ENCODE peak calls at places on chromosome 16, in ten cellular contexts. P is breast epithelium, Q is spleen, S is body of pancreas, B is Peyer's patch, N is HCT116, H is uterus, Z is endothelial cell of umbilical vein, C is heart left ventricle, D is sigmoid colon. L is an unnamed sample. For H3K36me3 and H3K4me1, the result is how much of the 10 kb centered on the place peaks cover.

GRCh38 chr16:80806957-80807356 is 2.6 kb upstream of the CDYL2 start:
- DNase-seq in C (peak), B (no peak), S (no peak), N (no peak), P (no peak), Z (peak), H (no peak), D (no peak), Q (no peak), L (no peak)

GRCh38 chr16:58339452-58339938 is 44.7 kb upstream of the PRSS54 start:
- DNase-seq in S (no peak), D (no peak), P (no peak), N (peak), C (no peak), H (no peak), B (no peak), Q (no peak), Z (peak), L (no peak)

GRCh38 chr16:8828541-8829165 is 31.0 kb downstream of the PMM2 start:
- DNase-seq in P (no peak), Q (no peak), N (no peak), D (no peak), C (no peak), B (no peak), S (no peak), H (no peak), Z (peak), L (no peak)

GRCh38 chr16:3328104-3328503 is 22.8 kb downstream of the ZNF75A start:
- DNase-seq in C (no peak), N (no peak), B (no peak), S (no peak), D (no peak), Q (no peak), H (no peak), P (no peak), Z (no peak), L (no peak)

GRCh38 chr16:67648764-67649407 is 3.9 kb downstream of the CARMIL2 start:
- DNase-seq in N (no peak), H (no peak), S (no peak), D (no peak), P (no peak), Z (no peak), C (no peak), B (no peak), Q (no peak), L (no peak)

GRCh38 chr16:88798772-88799455 is 4.7 kb upstream of the CDT1 start:
- DNase-seq in P (no peak), D (no peak), N (no peak), B (no peak), Q (no peak), S (no peak), H (no peak), C (no peak), Z (no peak), L (no peak)

GRCh38 chr16:4521971-4522623 is 16.5 kb downstream of the CDIP1 start:
- DNase-seq in P (no peak), H (no peak), D (no peak), C (peak), Q (peak), B (no peak), N (no peak), Z (no peak), S (no peak), L (no peak)

GRCh38 chr16:69937465-69937951 is 13.6 kb upstream of the CLEC18A start:
- DNase-seq in Q (no peak), D (no peak), S (no peak), C (no peak), B (peak), P (no peak), N (no peak), Z (no peak), H (no peak), L (no peak)

GRCh38 chr16:22428654-22429053 is 54.2 kb upstream of the CDR2 start:
- DNase-seq in B (no peak), S (no peak), Z (no peak), Q (no peak), N (no peak), D (no peak), P (no peak), H (no peak), C (peak), L (no peak)

GRCh38 chr16:87963400-87963799 is 12.2 kb downstream of the BANP start:
- DNase-seq in Z (peak), P (no peak), S (no peak), H (no peak), Q (no peak), C (no peak), B (no peak), N (no peak), D (no peak), L (no peak)

GRCh38 chr16:2514333-2515179 is 804 bp downstream of the ATP6V0C start:
- DNase-seq in P (peak), S (peak), Z (no peak), B (no peak), C (no peak), N (no peak), D (peak), H (no peak), Q (peak), L (no peak)

GRCh38 chr16:23072084-23072599 is 77.1 kb downstream of the USP31 start:
- DNase-seq in N (no peak), Q (no peak), H (peak), C (peak), Z (peak), P (peak), B (peak), D (peak), S (no peak), L (peak)

GRCh38 chr16:4771646-4772045 is 4.7 kb upstream of the ZNF500 start:
- DNase-seq in N (no peak), B (no peak), S (no peak), H (no peak), D (no peak), P (no peak), C (no peak), Q (no peak), Z (no peak), L (no peak)

GRCh38 chr16:53249331-53249730 is 184.9 kb upstream of the RBL2 start:
- DNase-seq in Z (no peak), S (no peak), Q (no peak), P (no peak), N (no peak), C (no peak), D (no peak), B (no peak), H (no peak), L (no peak)

GRCh38 chr16:275041-275621 is 613 bp downstream of the RGS11 start:
- DNase-seq in N (no peak), C (no peak), S (no peak), Q (no peak), B (no peak), D (no peak), Z (no peak), H (no peak), P (no peak), L (no peak)

GRCh38 chr16:71250461-71251232 is 20.1 kb upstream of the HYDIN start:
- DNase-seq in S (no peak), Q (no peak), Z (no peak), H (no peak), N (no peak), B (no peak), D (no peak), P (peak), C (no peak), L (no peak)

GRCh38 chr16:22641030-22641671 is 130.5 kb downstream of the NPIPB5 start:
- DNase-seq in H (no peak), S (no peak), D (no peak), Q (no peak), C (no peak), N (peak), B (no peak), P (no peak), Z (peak), L (no peak)

DNA sequence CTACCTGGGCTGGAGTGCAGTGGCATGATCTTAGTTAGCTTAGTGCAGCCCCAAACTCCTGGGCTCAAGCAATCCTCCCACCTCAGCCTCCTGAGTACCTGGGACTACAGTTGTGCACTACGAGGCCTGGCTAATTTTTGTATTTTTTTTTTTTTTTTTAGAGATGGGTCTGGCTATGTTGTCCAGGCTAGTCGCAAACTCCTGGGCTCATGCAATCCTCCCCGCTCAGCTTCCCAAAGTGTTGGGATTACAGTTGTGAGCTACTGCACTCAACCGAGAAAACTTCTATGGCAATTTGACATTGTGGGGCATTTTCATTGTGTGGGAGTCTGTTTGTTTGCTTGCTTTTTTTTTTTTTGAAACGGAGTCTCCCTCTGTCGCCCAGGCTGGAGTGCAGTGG is 30.0 kb downstream of the CRISPLD2 start:
- DNase-seq in C (no peak), Z (no peak), B (no peak), D (no peak), N (no peak), P (no peak), S (no peak), H (no peak), Q (no peak), L (no peak)
- H3K36me3 ChIP-seq in C (under half), Z (under half), B (under half), D (under half), N (under half), P (under half), S (under half), H (under half), Q (under half), L (under half)

GRCh38 chr16:50611995-50612848 is 64.0 kb downstream of the NKD1 start:
- DNase-seq in Q (no peak), S (no peak), P (no peak), C (no peak), Z (no peak), N (no peak), H (no peak), B (no peak), D (no peak), L (no peak)

GRCh38 chr16:50610331-50611262 is 62.4 kb downstream of the NKD1 start:
- DNase-seq in C (no peak), Q (no peak), H (no peak), S (no peak), D (no peak), B (no peak), P (no peak), N (no peak), Z (no peak), L (no peak)

GRCh38 chr16:50613281-50613991 is 65.2 kb downstream of the NKD1 start:
- DNase-seq in B (peak), Q (no peak), C (no peak), S (no peak), H (peak), N (no peak), Z (no peak), D (peak), P (no peak), L (no peak)

GRCh38 chr16:50611332-50611934 is 63.2 kb downstream of the NKD1 start:
- DNase-seq in D (no peak), Z (peak), C (no peak), P (no peak), N (no peak), B (no peak), S (no peak), Q (no peak), H (no peak), L (no peak)

DNA sequence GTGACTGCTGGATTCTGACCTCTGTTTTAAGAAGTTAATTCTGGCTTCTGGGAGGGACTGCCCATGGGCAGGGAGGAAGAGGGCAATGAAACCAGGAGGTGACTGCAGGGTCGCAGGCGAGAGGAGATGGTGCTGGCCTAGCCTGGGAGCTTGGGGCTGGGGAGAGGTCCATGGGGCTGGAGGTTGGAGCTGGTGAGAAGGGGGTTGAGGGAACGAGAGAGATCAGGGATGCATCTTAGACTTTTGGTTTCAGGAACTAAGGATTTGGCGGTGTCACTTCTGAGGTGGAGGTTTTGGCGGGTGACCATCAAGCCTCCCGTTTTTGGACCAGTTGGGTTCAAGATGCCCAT is 64.6 kb downstream of the NKD1 start:
- DNase-seq in H (no peak), C (no peak), D (no peak), P (no peak), N (no peak), B (no peak), S (no peak), Z (no peak), Q (no peak), L (no peak)
- H3K4me1 ChIP-seq in H (half or more), C (under half), D (half or more), P (under half), N (under half), B (under half), S (under half), Z (under half), Q (under half), L (under half)

GRCh38 chr16:86300746-86301480 is 209.4 kb upstream of the FOXF1 start:
- DNase-seq in P (no peak), Z (peak), S (no peak), C (no peak), N (no peak), Q (no peak), B (peak), D (peak), H (no peak), L (no peak)
- TF ChIP-seq POLR2A in P (no peak), Z (no peak), S (no peak), C (no peak), N (no peak), Q (no peak), B (no peak), D (no peak), H (no peak), L (no peak)

GRCh38 chr16:1324286-1324826 is 9.1 kb upstream of the BAIAP3 start:
- DNase-seq in D (no peak), B (no peak), P (no peak), C (no peak), S (no peak), Z (no peak), N (no peak), H (no peak), Q (no peak), L (no peak)

GRCh38 chr16:1322407-1322806 is 11.0 kb upstream of the BAIAP3 start:
- DNase-seq in D (no peak), Q (no peak), C (no peak), H (no peak), S (no peak), Z (no peak), N (no peak), P (no peak), B (no peak), L (no peak)

GRCh38 chr16:1325261-1325660 is 8.2 kb upstream of the BAIAP3 start:
- DNase-seq in Q (no peak), H (no peak), S (no peak), P (no peak), D (no peak), Z (no peak), N (no peak), B (no peak), C (no peak), L (no peak)

GRCh38 chr16:1325673-1326371 is 7.6 kb upstream of the BAIAP3 start:
- DNase-seq in P (no peak), D (no peak), B (no peak), Z (no peak), N (no peak), C (no peak), H (no peak), Q (no peak), S (no peak), L (no peak)

GRCh38 chr16:1323296-1324239 is 9.9 kb upstream of the BAIAP3 start:
- DNase-seq in S (no peak), Q (no peak), P (peak), Z (no peak), N (no peak), C (no peak), H (no peak), B (no peak), D (no peak), L (no peak)
- H3K36me3 ChIP-seq in S (under half), Q (half or more), P (under half), Z (under half), N (under half), C (half or more), H (under half), B (under half), D (under half), L (under half)

GRCh38 chr16:79088971-79089370 is 511.6 kb downstream of the MAF start:
- DNase-seq in N (no peak), Q (no peak), D (no peak), B (no peak), P (no peak), S (no peak), Z (no peak), C (no peak), H (no peak), L (no peak)
- H3K4me1 ChIP-seq in N (under half), Q (under half), D (under half), B (under half), P (under half), S (under half), Z (under half), C (under half), H (under half), L (under half)

GRCh38 chr16:30064746-30065111 is 831 bp upstream of the ALDOA start:
- DNase-seq in S (no peak), P (peak), N (no peak), Q (no peak), C (no peak), D (no peak), Z (no peak), H (no peak), B (peak), L (no peak)

GRCh38 chr16:30066882-30067583 is 1.5 kb downstream of the ALDOA start:
- DNase-seq in S (no peak), H (peak), P (no peak), D (peak), Q (no peak), C (peak), B (peak), Z (no peak), N (no peak), L (peak)

GRCh38 chr16:30065943-30066881 is 652 bp downstream of the ALDOA start:
- DNase-seq in C (peak), N (no peak), Q (no peak), B (peak), S (peak), H (no peak), D (no peak), Z (no peak), P (no peak), L (peak)

GRCh38 chr16:30063893-30064745 is 1.4 kb upstream of the ALDOA start:
- DNase-seq in H (peak), Q (peak), C (peak), D (peak), S (peak), P (peak), B (peak), Z (peak), N (no peak), L (peak)

DNA sequence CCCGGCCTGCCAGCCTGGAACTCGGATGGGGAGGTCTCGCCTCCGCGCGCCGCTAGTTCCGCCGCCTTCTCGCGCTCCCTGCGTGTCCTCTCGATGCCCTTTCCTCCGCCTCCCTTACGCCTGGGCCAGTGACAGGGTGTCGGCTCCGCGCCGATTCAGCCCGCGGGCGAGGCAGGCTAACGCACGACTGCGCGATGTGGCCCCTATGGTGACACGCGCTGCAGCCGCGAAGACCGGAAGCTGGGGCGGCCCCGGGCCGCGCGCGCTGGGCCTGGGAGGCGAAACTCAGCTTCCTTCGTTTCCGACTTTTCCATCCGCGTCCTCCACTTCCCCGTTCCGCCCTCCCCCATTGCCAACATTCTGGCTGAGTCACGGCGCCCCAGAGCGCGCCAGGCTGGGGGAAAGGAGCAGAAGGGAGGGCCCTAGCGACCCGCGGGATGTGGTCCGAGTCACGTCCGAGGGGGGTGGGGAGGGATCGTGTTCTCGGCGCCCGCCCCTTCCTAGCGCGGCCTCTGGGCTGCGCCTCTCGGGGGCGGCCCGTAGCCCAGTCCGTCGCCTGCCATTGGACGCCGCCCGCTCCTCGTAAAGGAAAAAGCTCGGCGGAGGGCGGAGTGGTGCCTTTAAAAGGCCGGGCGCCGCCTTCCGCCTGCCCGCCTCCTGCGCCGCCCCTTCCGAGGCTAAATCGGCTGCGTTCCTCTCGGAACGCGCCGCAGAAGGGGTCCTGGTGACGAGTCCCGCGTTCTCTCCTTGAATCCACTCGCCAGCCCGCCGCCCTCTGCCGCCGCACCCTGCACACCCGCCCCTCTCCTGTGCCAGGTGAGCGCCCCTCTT is at the start of gene ALDOA:
- DNase-seq in S (peak), N (peak), C (peak), H (peak), Q (peak), D (peak), B (peak), P (peak), Z (peak), L (peak)
- TF ChIP-seq POLR2A in S (peak), N (peak), C (peak), H (peak), Q (peak), D (peak), B (peak), P (peak), Z (peak), L (peak)

L was measured in transverse colon.